ENCODE peak calls at places on chromosome 3, in eight cellular contexts. O, A, H, K, Z, R, L and E are unnamed samples.

GRCh38 chr3:65330072-65330471 is 642.3 kb upstream of the ADAMTS9 start:
- DNase-seq in H (no peak), O (no peak), L (no peak), Z (no peak), R (no peak), A (no peak), K (no peak), E (no peak)

GRCh38 chr3:55416381-55416821 is 70.7 kb downstream of the WNT5A start:
- DNase-seq in O (no peak), Z (no peak), K (no peak), H (no peak), L (no peak), A (no peak), R (no peak), E (no peak)

GRCh38 chr3:58256511-58256910 is 18.9 kb downstream of the ABHD6 start:
- DNase-seq in K (no peak), L (no peak), Z (no peak), R (no peak), O (no peak), H (no peak), A (no peak), E (no peak)

GRCh38 chr3:66485291-66485968 is 15.4 kb downstream of the LRIG1 start:
- DNase-seq in O (no peak), K (no peak), H (no peak), L (peak), Z (no peak), A (no peak), R (no peak), E (no peak)

GRCh38 chr3:177358085-177358967 is 161.0 kb upstream of the TBL1XR1 start:
- DNase-seq in O (peak), R (peak), H (peak), Z (peak), K (no peak), L (peak), A (peak), E (peak)

GRCh38 chr3:46932455-46933225 is 43.9 kb downstream of the CCDC12 start:
- DNase-seq in O (no peak), L (no peak), A (peak), K (no peak), Z (no peak), H (no peak), R (no peak), E (peak)

GRCh38 chr3:73365756-73366397 is 258.9 kb downstream of the PDZRN3 start:
- DNase-seq in K (no peak), O (no peak), Z (peak), R (no peak), H (peak), L (peak), A (peak), E (no peak)

GRCh38 chr3:10816019-10816862 is at the start of gene SLC6A11:
- DNase-seq in H (no peak), O (no peak), A (peak), K (peak), Z (no peak), R (peak), L (no peak), E (peak)

GRCh38 chr3:44065311-44065710 is 176.4 kb upstream of the TOPAZ1 start:
- DNase-seq in Z (no peak), R (no peak), A (peak), K (peak), O (no peak), L (no peak), H (no peak), E (peak)

GRCh38 chr3:131329774-131330173 is 51.8 kb upstream of the NUDT16 start:
- DNase-seq in H (no peak), L (no peak), O (no peak), Z (no peak), A (no peak), K (no peak), R (no peak), E (no peak)

GRCh38 chr3:167350245-167350862 is 29.7 kb downstream of the ZBBX start:
- DNase-seq in O (peak), K (no peak), R (no peak), L (no peak), H (no peak), A (no peak), Z (no peak), E (no peak)

GRCh38 chr3:38829404-38829803 is 13.4 kb upstream of the SCN10A start:
- DNase-seq in Z (no peak), K (no peak), R (no peak), O (no peak), H (no peak), A (no peak), L (no peak), E (no peak)

GRCh38 chr3:175163686-175164085 is 304.6 kb downstream of the NAALADL2 start:
- DNase-seq in A (no peak), O (no peak), K (no peak), Z (no peak), L (no peak), R (no peak), H (no peak), E (peak)

GRCh38 chr3:63248015-63248414 is 30.1 kb upstream of the SYNPR start:
- DNase-seq in R (no peak), Z (no peak), A (no peak), L (no peak), H (no peak), K (no peak), O (no peak), E (no peak)

GRCh38 chr3:132265008-132265407 is 52.2 kb upstream of the ACP3 start:
- DNase-seq in H (no peak), Z (no peak), R (no peak), K (no peak), O (no peak), A (no peak), L (no peak), E (peak)

GRCh38 chr3:170108955-170109354 is 71.2 kb downstream of the GPR160 start:
- DNase-seq in A (no peak), H (no peak), Z (no peak), L (no peak), K (no peak), R (no peak), O (no peak), E (no peak)

GRCh38 chr3:186213946-186214345 is 105.1 kb upstream of the ETV5 start:
- DNase-seq in Z (no peak), L (no peak), H (no peak), O (no peak), A (no peak), R (no peak), K (no peak), E (no peak)

GRCh38 chr3:48708481-48708889 is 8.5 kb downstream of the IP6K2 start:
- DNase-seq in O (no peak), K (no peak), A (no peak), R (no peak), H (no peak), L (no peak), Z (no peak), E (no peak)

GRCh38 chr3:38404286-38404685 is 49.4 kb upstream of the ACVR2B start:
- DNase-seq in L (no peak), R (no peak), O (no peak), H (peak), Z (no peak), A (peak), K (no peak), E (peak)

GRCh38 chr3:190854062-190854461 is 8.4 kb downstream of the GMNC start:
- DNase-seq in R (no peak), A (no peak), K (no peak), H (no peak), L (no peak), O (no peak), Z (no peak), E (no peak)

DNA sequence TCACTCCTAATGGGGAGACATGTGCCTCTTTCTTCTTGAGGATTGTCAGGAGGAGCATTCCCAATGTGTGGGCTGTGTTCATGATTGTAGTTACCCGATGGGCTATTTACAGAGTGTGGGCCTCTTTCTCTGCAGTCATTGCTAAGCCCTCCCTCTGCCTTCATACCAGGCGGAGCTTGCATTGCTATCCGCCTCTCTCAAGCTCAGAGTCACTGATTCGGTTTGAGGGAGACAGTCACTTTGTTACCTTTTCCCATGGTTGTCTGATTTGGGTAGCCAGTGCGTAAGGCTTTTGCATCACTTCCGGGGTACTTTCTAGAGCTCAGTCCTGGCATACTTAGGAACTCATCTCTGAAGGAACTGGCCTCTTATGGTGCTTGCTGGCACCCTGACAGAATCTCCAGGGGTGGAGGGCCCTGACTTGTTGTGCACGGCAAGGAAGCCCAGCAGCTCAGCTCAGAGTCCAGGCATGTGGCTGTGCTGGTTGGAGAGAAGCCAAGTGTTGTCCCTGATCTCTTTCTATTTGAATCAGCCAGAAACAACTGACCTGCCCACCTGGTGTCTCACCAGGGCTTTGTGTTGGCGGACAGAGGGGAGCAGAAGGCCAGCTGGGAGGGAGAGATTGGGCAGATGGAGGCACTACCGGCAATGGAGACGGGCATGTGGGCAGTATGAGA is 79.8 kb downstream of the EPHB1 start:
- DNase-seq in L (no peak), Z (no peak), A (peak), R (no peak), O (no peak), H (no peak), K (no peak), E (peak)
- H3K4me3 ChIP-seq in L (no peak), Z (no peak), A (no peak), R (no peak), O (no peak), H (no peak), K (no peak), E (no peak)

GRCh38 chr3:78832785-78833204 is 935.0 kb downstream of the ROBO1 start:
- DNase-seq in R (no peak), Z (no peak), H (no peak), O (no peak), L (no peak), K (no peak), A (no peak), E (no peak)
- TF ChIP-seq POLR2A in R (no peak), Z (no peak), H (no peak), O (no peak), L (no peak), K (no peak), A (no peak), E (no peak)

GRCh38 chr3:197952440-197952839 is 2.5 kb downstream of the RPL35A start:
- DNase-seq in L (no peak), R (no peak), Z (no peak), O (no peak), H (no peak), K (no peak), A (no peak), E (no peak)
- H3K4me3 ChIP-seq in L (no peak), R (no peak), Z (no peak), O (no peak), H (no peak), K (no peak), A (no peak), E (no peak)

DNA sequence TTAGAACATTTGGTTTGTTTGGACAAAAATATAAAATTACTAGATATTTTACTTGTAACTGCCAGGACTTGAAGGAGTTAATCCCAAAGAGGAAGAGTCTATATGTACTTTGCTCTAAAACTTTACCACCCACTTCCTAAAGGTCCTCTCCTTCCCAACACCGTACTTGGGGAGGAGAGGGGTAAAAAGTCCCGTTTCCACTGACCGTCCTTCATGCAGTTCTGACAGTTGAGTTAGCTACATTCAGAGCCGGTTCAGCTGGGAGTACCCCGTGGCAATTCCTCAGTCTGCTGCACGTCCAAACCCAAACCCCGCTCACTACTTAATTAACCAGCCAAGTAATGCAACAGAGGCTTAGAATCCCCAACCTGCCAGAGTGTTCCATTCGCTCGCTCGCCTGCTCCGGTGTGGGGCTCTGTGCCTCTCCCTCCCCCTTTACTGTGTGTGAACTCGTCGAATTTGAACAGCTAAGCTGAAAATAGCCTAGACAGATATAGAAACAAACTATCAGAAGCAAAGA is 519.7 kb downstream of the FOXP1 start:
- DNase-seq in R (no peak), H (no peak), K (no peak), L (peak), A (peak), O (no peak), Z (no peak), E (peak)
- TF ChIP-seq POLR2A in R (peak), H (no peak), K (no peak), L (no peak), A (no peak), O (no peak), Z (no peak), E (peak)

DNA sequence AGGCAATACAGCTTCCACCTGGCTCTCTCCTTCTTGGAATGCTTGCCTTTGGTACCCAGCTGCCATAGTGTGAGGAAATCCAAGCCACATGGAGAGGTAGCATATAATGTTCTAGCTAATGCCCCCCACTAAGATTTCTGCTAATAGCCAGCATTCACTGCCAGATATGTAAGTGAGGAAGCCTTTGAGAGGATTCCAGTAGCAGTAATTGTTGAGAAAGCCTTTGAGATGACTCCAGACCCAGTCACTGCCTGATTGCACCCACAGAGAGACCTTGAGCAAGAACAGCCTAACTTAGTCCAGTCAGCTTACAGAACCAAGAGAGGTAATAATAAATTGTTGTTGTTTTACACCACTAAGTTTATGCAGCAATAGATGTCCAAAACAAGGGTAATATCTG is 63.1 kb downstream of the STRIT1 start:
- DNase-seq in O (no peak), A (no peak), L (no peak), Z (no peak), H (no peak), K (no peak), R (no peak), E (no peak)
- H3K4me3 ChIP-seq in O (no peak), A (no peak), L (no peak), Z (no peak), H (no peak), K (no peak), R (no peak), E (no peak)

DNA sequence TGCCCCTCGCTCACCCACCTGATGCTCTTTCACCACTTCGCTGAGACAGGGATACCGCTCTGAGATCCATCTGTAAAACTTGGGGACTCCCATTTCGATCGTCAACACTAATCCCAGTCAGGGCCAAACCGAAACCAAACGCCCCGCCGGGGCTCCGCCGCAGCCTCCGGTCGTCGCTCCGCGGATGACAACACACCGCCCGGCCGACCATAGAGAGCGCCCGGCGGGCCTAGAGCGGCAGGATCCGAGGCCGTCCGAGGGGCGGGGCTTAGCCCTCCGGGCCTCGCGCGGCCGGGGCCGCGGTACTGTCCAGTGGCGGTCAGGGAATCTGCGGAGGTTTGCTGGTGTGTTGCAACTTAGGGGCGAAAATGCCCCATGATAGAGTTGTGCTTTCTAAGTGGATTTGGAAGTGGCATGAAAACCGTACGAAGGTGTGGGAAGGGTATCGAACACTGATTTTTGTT is at the start of gene XRN1:
- DNase-seq in H (peak), L (peak), K (peak), A (peak), O (peak), R (peak), Z (peak), E (peak)
- TF ChIP-seq POLR2A in H (peak), L (peak), K (peak), A (peak), O (peak), R (peak), Z (peak), E (peak)

DNA sequence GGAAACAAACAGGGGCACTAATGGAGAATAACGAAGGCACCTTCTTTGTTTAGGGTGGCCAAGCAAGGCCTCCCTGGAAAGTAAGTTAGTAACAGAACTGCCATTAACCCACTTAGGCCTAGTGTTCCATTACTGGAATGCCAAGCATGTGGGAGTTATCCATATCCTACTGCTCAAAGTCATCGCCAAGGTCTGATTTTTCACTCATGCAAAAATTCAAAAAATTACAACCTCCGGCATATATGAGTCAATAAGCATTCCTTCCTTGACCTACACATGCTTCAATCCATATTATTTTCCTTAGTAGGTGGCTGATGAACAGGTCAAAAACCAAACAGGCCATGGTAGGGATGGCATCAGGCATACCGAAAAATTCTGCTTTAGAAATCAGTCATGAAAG is 1097.2 kb downstream of the FHIT start:
- DNase-seq in Z (no peak), A (no peak), H (no peak), K (no peak), O (no peak), R (no peak), L (no peak), E (no peak)
- H3K4me3 ChIP-seq in Z (no peak), A (no peak), H (no peak), K (no peak), O (no peak), R (no peak), L (no peak), E (no peak)

DNA sequence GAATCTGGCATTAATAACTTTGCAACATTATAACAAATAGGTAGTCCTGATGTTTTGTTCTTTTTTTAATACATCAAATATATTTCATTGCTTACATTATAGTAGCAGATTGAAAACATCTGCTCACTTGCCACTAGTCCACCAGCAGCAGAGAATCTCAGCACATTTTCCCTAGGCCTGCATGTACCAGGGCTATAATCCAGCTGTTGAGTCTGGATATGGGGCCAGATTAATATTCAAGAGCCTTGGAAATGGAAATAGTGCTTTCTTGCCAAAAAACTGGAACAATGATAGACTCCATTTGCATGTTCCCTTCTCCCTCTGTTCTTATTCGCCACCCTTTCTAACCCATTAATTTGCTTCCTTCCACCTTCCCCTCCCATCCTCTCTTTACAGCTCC is 288.0 kb downstream of the EPHA3 start:
- DNase-seq in K (no peak), Z (no peak), A (no peak), R (no peak), O (no peak), H (no peak), L (no peak), E (no peak)
- TF ChIP-seq POLR2A in K (no peak), Z (no peak), A (no peak), R (no peak), O (no peak), H (no peak), L (no peak), E (no peak)

DNA sequence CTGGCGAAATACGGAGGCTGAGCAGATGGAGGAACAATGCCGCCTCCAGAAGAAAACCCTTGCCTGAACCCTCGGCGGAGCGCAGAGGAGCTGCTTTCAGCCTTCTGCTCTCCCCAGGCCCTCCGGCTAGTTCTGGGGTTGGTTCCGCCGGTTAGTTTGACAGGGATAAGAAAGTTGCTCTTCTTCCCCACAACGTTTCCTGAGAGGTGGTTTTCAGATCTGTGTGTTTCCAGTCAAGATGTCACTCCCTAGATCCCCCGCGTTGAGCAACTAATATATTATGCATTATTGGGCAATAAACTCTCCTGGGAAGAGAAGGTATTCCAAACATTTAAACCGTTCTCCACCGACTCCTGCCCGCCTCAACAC is 551 bp downstream of the NLGN1 start:
- DNase-seq in R (no peak), L (no peak), K (no peak), Z (peak), A (no peak), O (no peak), H (no peak), E (no peak)
- H3K4me3 ChIP-seq in R (peak), L (peak), K (peak), Z (peak), A (no peak), O (peak), H (peak), E (peak)

DNA sequence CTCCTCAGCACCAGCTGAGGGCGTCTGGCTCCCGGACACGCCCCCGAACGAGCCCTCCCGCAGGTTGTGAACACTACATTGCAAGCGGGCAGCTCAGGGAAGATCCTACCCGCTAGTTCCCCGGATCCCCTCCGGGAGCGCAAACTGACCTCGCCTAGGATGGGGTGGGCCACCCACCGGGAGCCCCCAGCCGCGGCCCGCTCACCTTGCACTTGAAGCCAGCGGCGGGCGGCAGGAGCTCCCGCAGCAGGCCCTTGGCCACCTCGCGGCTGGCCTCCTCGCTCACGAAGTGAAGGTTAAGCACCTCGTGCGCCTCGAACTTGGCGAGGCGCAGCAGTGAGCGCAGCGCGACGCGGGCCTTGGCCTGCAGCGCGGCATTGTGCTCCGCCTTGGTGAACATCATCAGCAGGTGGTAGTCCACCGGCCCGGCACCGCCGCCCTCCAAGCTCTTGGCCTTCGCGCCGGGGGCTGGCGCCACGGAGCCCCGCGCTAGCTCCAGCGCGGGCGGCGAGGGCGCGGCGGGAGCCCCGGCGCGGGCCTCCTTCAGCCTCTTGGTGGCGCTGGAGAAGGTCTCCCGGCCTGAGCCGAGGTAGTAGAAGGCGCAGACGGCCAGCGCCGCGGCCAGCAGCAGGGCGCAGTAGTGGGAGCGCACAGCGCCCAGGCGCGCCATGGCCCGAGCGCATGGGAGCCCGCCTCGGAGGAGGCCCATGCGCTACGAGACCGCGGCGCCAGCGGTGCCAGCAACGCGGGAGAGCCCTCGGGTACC is 426 bp downstream of the XXYLT1 start:
- DNase-seq in R (peak), K (peak), H (peak), Z (peak), L (peak), A (peak), O (peak), E (peak)
- TF ChIP-seq POLR2A in R (no peak), K (peak), H (no peak), Z (no peak), L (peak), A (peak), O (peak), E (no peak)